ENCODE peak calls at places on chromosomes 4 and X, in seven cellular contexts. One of them, this sample, is unnamed.

GRCh38 chr4:41505161-41505653 is 32.8 kb upstream of the LIMCH1 start:
- DNase-seq in lower leg skin: no peak
- DNase-seq in sigmoid colon: no peak
- DNase-seq in spleen: no peak
- DNase-seq in stomach: no peak
- DNase-seq in breast epithelium: peak; percentile 57
- DNase-seq in A549: no peak
- DNase-seq in this sample: peak; percentile 51

GRCh38 chrX:136710324-136710951 is 62.5 kb downstream of the CD40LG start:
- DNase-seq in A549: no peak
- DNase-seq in sigmoid colon: no peak
- DNase-seq in stomach: no peak
- DNase-seq in breast epithelium: no peak
- DNase-seq in lower leg skin: no peak
- DNase-seq in spleen: no peak
- DNase-seq in this sample: no peak

GRCh38 chr4:26384380-26385057 is 63.7 kb downstream of the RBPJ start:
- DNase-seq in spleen: no peak
- DNase-seq in lower leg skin: no peak
- DNase-seq in stomach: no peak
- DNase-seq in A549: no peak
- DNase-seq in breast epithelium: no peak
- DNase-seq in sigmoid colon: no peak
- DNase-seq in this sample: no peak

GRCh38 chr4:114019276-114019971 is 40.0 kb upstream of the ARSJ start:
- DNase-seq in A549: no peak
- DNase-seq in spleen: no peak
- DNase-seq in lower leg skin: no peak
- DNase-seq in sigmoid colon: no peak
- DNase-seq in breast epithelium: no peak
- DNase-seq in stomach: no peak
- DNase-seq in this sample: no peak

GRCh38 chr4:137621056-137621455 is 88.8 kb upstream of the PCDH18 start:
- DNase-seq in sigmoid colon: no peak
- DNase-seq in breast epithelium: no peak
- DNase-seq in A549: no peak
- DNase-seq in spleen: no peak
- DNase-seq in lower leg skin: no peak
- DNase-seq in stomach: no peak
- DNase-seq in this sample: no peak

GRCh38 chr4:8704632-8705031 is 112.1 kb downstream of the CPZ start:
- DNase-seq in A549: no peak
- DNase-seq in stomach: no peak
- DNase-seq in breast epithelium: peak; percentile 35
- DNase-seq in spleen: peak; percentile 66
- DNase-seq in sigmoid colon: peak; percentile 60
- DNase-seq in lower leg skin: no peak
- DNase-seq in this sample: no peak

GRCh38 chr4:146976145-146976544 is 30.5 kb upstream of the TTC29 start:
- DNase-seq in stomach: no peak
- DNase-seq in lower leg skin: no peak
- DNase-seq in spleen: no peak
- DNase-seq in A549: no peak
- DNase-seq in breast epithelium: no peak
- DNase-seq in sigmoid colon: no peak
- DNase-seq in this sample: no peak

GRCh38 chr4:107721436-107722090 is 1.5 kb upstream of the PAPSS1 start:
- DNase-seq in sigmoid colon: no peak
- DNase-seq in breast epithelium: no peak
- DNase-seq in lower leg skin: no peak
- DNase-seq in spleen: peak; percentile 90
- DNase-seq in stomach: no peak
- DNase-seq in A549: no peak
- DNase-seq in this sample: peak; percentile 32

GRCh38 chr4:69589884-69590283 is 49.6 kb downstream of the UGT2A2 start:
- DNase-seq in spleen: no peak
- DNase-seq in sigmoid colon: no peak
- DNase-seq in lower leg skin: no peak
- DNase-seq in A549: no peak
- DNase-seq in stomach: no peak
- DNase-seq in breast epithelium: no peak
- DNase-seq in this sample: no peak

GRCh38 chr4:52714597-52715254 is 36.5 kb downstream of the ERVMER34-1 start:
- DNase-seq in lower leg skin: no peak
- DNase-seq in stomach: no peak
- DNase-seq in sigmoid colon: no peak
- DNase-seq in A549: no peak
- DNase-seq in breast epithelium: no peak
- DNase-seq in spleen: no peak
- DNase-seq in this sample: no peak

GRCh38 chrX:155246748-155247147 is 17.5 kb downstream of the RAB39B start:
- DNase-seq in spleen: no peak
- DNase-seq in breast epithelium: no peak
- DNase-seq in lower leg skin: no peak
- DNase-seq in stomach: no peak
- DNase-seq in A549: no peak
- DNase-seq in sigmoid colon: no peak
- DNase-seq in this sample: no peak

GRCh38 chr4:129364747-129365452 is 268.9 kb downstream of the C4orf33 start:
- DNase-seq in breast epithelium: no peak
- DNase-seq in A549: no peak
- DNase-seq in spleen: no peak
- DNase-seq in lower leg skin: no peak
- DNase-seq in stomach: no peak
- DNase-seq in sigmoid colon: no peak
- DNase-seq in this sample: peak; percentile 12

GRCh38 chr4:82515705-82516104 is 46.1 kb downstream of the TMEM150C start:
- DNase-seq in breast epithelium: no peak
- DNase-seq in spleen: no peak
- DNase-seq in lower leg skin: peak; percentile 23
- DNase-seq in sigmoid colon: no peak
- DNase-seq in stomach: peak; percentile 38
- DNase-seq in A549: no peak
- DNase-seq in this sample: peak; percentile 17

GRCh38 chr4:7553280-7553679 is 118.5 kb upstream of the PSAPL1 start:
- DNase-seq in sigmoid colon: no peak
- DNase-seq in spleen: no peak
- DNase-seq in lower leg skin: no peak
- DNase-seq in stomach: no peak
- DNase-seq in breast epithelium: no peak
- DNase-seq in A549: no peak
- DNase-seq in this sample: no peak

GRCh38 chr4:26388671-26389070 is 67.9 kb downstream of the RBPJ start:
- DNase-seq in lower leg skin: no peak
- DNase-seq in spleen: no peak
- DNase-seq in stomach: no peak
- DNase-seq in sigmoid colon: no peak
- DNase-seq in breast epithelium: no peak
- DNase-seq in A549: no peak
- DNase-seq in this sample: no peak

GRCh38 chr4:19074061-19074460 is 1052.5 kb upstream of the LCORL start:
- DNase-seq in sigmoid colon: no peak
- DNase-seq in lower leg skin: no peak
- DNase-seq in stomach: no peak
- DNase-seq in breast epithelium: no peak
- DNase-seq in A549: no peak
- DNase-seq in spleen: no peak
- DNase-seq in this sample: no peak

GRCh38 chr4:104732766-104733165 is 238.1 kb upstream of the CXXC4 start:
- DNase-seq in spleen: no peak
- DNase-seq in A549: no peak
- DNase-seq in breast epithelium: no peak
- DNase-seq in sigmoid colon: no peak
- DNase-seq in lower leg skin: no peak
- DNase-seq in stomach: no peak
- DNase-seq in this sample: no peak

DNA sequence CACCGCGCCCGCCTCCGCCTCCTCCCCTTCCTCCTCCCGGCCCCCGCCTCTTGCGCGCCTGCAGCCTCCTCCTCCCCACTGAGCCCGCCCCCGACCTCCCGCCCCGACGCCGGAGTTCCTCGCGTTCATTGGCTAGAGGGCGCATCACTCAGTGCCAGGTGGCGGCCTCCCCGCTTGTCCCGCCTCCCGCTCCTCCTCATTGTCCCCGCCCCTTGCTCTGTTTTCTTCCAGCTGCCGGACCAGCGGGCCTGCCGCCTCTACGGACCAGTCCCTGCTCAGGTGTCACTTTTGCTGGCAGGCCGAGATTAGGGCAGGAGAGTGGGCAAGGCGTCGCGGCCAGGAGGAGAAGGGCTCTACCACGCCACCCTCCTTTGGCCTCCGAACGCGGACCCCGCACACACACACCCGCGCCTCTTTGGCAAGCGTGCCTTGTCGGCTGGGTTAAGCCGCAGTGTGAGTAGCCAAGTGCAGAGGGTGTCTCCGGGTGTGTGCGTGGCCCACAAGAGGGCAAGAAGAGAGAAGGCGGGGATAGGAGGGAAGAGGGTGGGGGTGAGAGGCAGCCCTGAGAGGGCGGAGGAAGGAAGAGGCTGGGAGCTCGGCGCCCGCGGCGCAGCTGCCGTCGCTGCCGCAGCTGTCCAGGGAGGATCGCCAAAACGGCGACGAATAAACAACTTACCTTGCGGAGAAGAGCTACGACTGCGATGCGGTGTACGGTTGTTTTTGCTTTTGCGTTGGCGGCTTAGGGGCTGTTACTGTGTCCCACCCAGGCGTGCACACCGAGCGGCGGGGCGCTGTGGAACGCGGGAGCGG is 436 bp upstream of the PPP3CA start:
- DNase-seq in breast epithelium: peak; percentile 99
- DNase-seq in stomach: peak; percentile 100
- DNase-seq in lower leg skin: peak; percentile 98
- DNase-seq in A549: peak; percentile 77
- DNase-seq in spleen: peak; percentile 100
- DNase-seq in sigmoid colon: peak; percentile 100
- DNase-seq in this sample: peak; percentile 99
- TF ChIP-seq POLR2A in breast epithelium: peak; percentile 42
- TF ChIP-seq POLR2A in stomach: no peak
- TF ChIP-seq POLR2A in lower leg skin: no peak
- TF ChIP-seq POLR2A in A549: peak; percentile 45
- TF ChIP-seq POLR2A in spleen: peak; percentile 76
- TF ChIP-seq POLR2A in sigmoid colon: peak; percentile 42
- TF ChIP-seq POLR2A in this sample: peak; percentile 96

GRCh38 chrX:82748901-82749505 is 759.1 kb upstream of the POU3F4 start:
- DNase-seq in spleen: no peak
- DNase-seq in breast epithelium: no peak
- DNase-seq in stomach: no peak
- DNase-seq in A549: no peak
- DNase-seq in lower leg skin: no peak
- DNase-seq in sigmoid colon: no peak
- DNase-seq in this sample: no peak
- TF ChIP-seq CTCF in spleen: no peak
- TF ChIP-seq CTCF in breast epithelium: no peak
- TF ChIP-seq CTCF in stomach: no peak
- TF ChIP-seq CTCF in A549: no peak
- TF ChIP-seq CTCF in lower leg skin: no peak
- TF ChIP-seq CTCF in sigmoid colon: no peak
- TF ChIP-seq CTCF in this sample: no peak

GRCh38 chr4:55635760-55636621 is at the start of gene NMU:
- DNase-seq in sigmoid colon: no peak
- DNase-seq in breast epithelium: no peak
- DNase-seq in stomach: peak; percentile 61
- DNase-seq in spleen: peak; percentile 76
- DNase-seq in lower leg skin: no peak
- DNase-seq in A549: no peak
- DNase-seq in this sample: peak; percentile 69
- TF ChIP-seq POLR2A in sigmoid colon: no peak
- TF ChIP-seq POLR2A in breast epithelium: no peak
- TF ChIP-seq POLR2A in stomach: no peak
- TF ChIP-seq POLR2A in spleen: no peak
- TF ChIP-seq POLR2A in lower leg skin: no peak
- TF ChIP-seq POLR2A in A549: no peak
- TF ChIP-seq POLR2A in this sample: no peak

DNA sequence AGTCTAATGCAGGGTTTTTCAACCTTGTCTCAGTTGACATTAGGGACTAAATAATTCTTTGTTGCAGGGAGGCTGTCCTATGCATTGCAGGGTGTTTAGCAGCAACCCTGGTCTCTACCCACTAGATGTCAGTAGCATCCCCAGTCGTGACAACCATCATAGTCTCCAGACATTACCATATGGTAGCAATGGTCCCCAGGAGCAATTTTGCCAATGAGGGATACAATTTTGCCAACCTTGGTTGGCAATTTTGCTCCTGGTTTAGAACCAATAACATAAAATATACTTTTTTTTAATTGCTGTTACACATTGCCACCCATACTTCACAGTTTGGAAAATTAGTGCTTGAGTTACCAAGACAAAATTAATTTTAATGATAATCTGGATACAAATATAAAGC is 6.0 kb downstream of the EREG start:
- DNase-seq in spleen: no peak
- DNase-seq in stomach: no peak
- DNase-seq in sigmoid colon: no peak
- DNase-seq in lower leg skin: no peak
- DNase-seq in A549: peak; percentile 20
- DNase-seq in breast epithelium: no peak
- DNase-seq in this sample: no peak
- TF ChIP-seq CTCF in spleen: no peak
- TF ChIP-seq CTCF in stomach: no peak
- TF ChIP-seq CTCF in sigmoid colon: peak; percentile 25
- TF ChIP-seq CTCF in lower leg skin: no peak
- TF ChIP-seq CTCF in A549: peak; percentile 60
- TF ChIP-seq CTCF in breast epithelium: no peak
- TF ChIP-seq CTCF in this sample: no peak

GRCh38 chr4:71187399-71188196 is 151.2 kb upstream of the SLC4A4 start:
- DNase-seq in A549: peak; percentile 23
- DNase-seq in lower leg skin: no peak
- DNase-seq in spleen: peak; percentile 78
- DNase-seq in sigmoid colon: peak; percentile 68
- DNase-seq in breast epithelium: no peak
- DNase-seq in stomach: peak; percentile 60
- DNase-seq in this sample: peak; percentile 71
- TF ChIP-seq POLR2A in A549: no peak
- TF ChIP-seq POLR2A in lower leg skin: no peak
- TF ChIP-seq POLR2A in spleen: no peak
- TF ChIP-seq POLR2A in sigmoid colon: no peak
- TF ChIP-seq POLR2A in breast epithelium: no peak
- TF ChIP-seq POLR2A in stomach: no peak
- TF ChIP-seq POLR2A in this sample: no peak

DNA sequence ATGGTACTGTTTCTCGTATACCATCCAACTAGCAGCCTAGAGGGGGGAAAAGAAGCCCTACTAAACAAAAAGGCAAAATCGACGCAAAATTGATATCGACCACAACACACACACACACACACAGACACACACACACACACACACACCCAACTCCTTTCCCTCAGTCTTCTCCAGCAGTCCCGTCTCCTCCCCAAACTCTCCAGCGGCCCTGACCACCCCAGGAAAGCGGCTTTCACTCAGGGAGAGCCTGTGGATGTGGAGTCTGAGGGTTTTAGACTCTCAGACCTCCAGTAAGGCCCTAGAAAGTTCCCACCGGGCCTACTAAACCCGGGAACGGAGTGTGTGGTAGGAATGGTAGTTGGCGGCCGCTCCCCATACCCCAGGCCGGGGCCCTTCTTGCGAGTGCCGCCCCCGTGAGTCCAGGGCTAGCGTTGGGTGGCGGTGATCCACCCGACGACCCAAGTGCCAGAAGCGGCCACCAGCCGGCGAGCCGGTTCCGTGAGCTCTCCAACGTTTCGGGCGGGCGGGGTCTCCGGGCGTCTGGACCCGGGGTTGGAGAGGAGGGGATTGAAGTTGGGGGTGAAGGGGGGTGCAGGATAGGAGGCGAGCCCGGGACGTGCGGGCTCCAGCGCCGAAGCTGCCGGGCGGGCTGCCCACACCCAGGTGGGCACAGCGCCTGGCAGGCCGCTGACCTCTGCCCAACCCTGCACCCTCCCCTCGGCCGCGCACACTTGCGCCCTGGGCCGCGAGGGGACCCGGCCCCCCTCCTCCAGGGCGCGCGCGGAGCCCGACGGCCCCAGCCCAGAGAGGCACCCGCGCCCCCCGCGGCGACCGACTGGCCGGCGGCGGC is 13.7 kb downstream of the ARX start:
- DNase-seq in stomach: no peak
- DNase-seq in lower leg skin: no peak
- DNase-seq in breast epithelium: no peak
- DNase-seq in sigmoid colon: no peak
- DNase-seq in spleen: no peak
- DNase-seq in A549: no peak
- DNase-seq in this sample: no peak
- TF ChIP-seq CTCF in stomach: no peak
- TF ChIP-seq CTCF in lower leg skin: no peak
- TF ChIP-seq CTCF in breast epithelium: no peak
- TF ChIP-seq CTCF in sigmoid colon: no peak
- TF ChIP-seq CTCF in spleen: no peak
- TF ChIP-seq CTCF in A549: no peak
- TF ChIP-seq CTCF in this sample: no peak

This sample was measured in thyroid gland.